ENCODE peak calls at places on chromosomes 4 and X, in nine cellular contexts. One of them, this sample, is unnamed.

GRCh38 chrX:7088968-7089615 is 58.4 kb upstream of the STS start:
- DNase-seq in A549: no peak
- DNase-seq in neural crest cell: no peak
- DNase-seq in central memory CD4-positive, alpha-beta T cell: peak
- DNase-seq in omental fat pad: no peak
- DNase-seq in GM12891: no peak
- DNase-seq in SIG-M5: no peak
- DNase-seq in COLO829: no peak
- DNase-seq in NCI-H2081: peak
- DNase-seq in this sample: peak

GRCh38 chr4:176902710-176903323 is 110.1 kb upstream of the VEGFC start:
- DNase-seq in omental fat pad: no peak
- DNase-seq in NCI-H2081: no peak
- DNase-seq in SIG-M5: no peak
- DNase-seq in A549: no peak
- DNase-seq in GM12891: no peak
- DNase-seq in COLO829: no peak
- DNase-seq in neural crest cell: no peak
- DNase-seq in central memory CD4-positive, alpha-beta T cell: no peak
- DNase-seq in this sample: no peak

GRCh38 chr4:185305979-185306442 is 89.7 kb downstream of the LRP2BP start:
- DNase-seq in SIG-M5: no peak
- DNase-seq in COLO829: peak
- DNase-seq in GM12891: no peak
- DNase-seq in NCI-H2081: peak
- DNase-seq in neural crest cell: no peak
- DNase-seq in central memory CD4-positive, alpha-beta T cell: no peak
- DNase-seq in A549: peak
- DNase-seq in omental fat pad: no peak
- DNase-seq in this sample: no peak

GRCh38 chrX:48509245-48509590 is 426 bp downstream of the PORCN start:
- DNase-seq in NCI-H2081: no peak
- DNase-seq in GM12891: no peak
- DNase-seq in central memory CD4-positive, alpha-beta T cell: no peak
- DNase-seq in neural crest cell: no peak
- DNase-seq in COLO829: no peak
- DNase-seq in A549: no peak
- DNase-seq in omental fat pad: no peak
- DNase-seq in SIG-M5: no peak
- DNase-seq in this sample: no peak

GRCh38 chrX:108020631-108021030 is 24.2 kb upstream of the VSIG1 start:
- DNase-seq in omental fat pad: no peak
- DNase-seq in central memory CD4-positive, alpha-beta T cell: peak
- DNase-seq in A549: peak
- DNase-seq in NCI-H2081: no peak
- DNase-seq in COLO829: peak
- DNase-seq in SIG-M5: no peak
- DNase-seq in GM12891: no peak
- DNase-seq in neural crest cell: no peak
- DNase-seq in this sample: no peak

GRCh38 chr4:184064877-184065276 is 152.8 kb downstream of the ENPP6 start:
- DNase-seq in SIG-M5: no peak
- DNase-seq in GM12891: no peak
- DNase-seq in A549: no peak
- DNase-seq in COLO829: no peak
- DNase-seq in central memory CD4-positive, alpha-beta T cell: no peak
- DNase-seq in NCI-H2081: no peak
- DNase-seq in neural crest cell: no peak
- DNase-seq in omental fat pad: no peak
- DNase-seq in this sample: no peak

GRCh38 chr4:23667659-23668058 is 222.2 kb downstream of the PPARGC1A start:
- DNase-seq in neural crest cell: no peak
- DNase-seq in A549: no peak
- DNase-seq in NCI-H2081: no peak
- DNase-seq in SIG-M5: no peak
- DNase-seq in omental fat pad: no peak
- DNase-seq in COLO829: no peak
- DNase-seq in central memory CD4-positive, alpha-beta T cell: no peak
- DNase-seq in GM12891: no peak
- DNase-seq in this sample: no peak

GRCh38 chr4:150950657-150951056 is 64.4 kb downstream of the LRBA start:
- DNase-seq in central memory CD4-positive, alpha-beta T cell: no peak
- DNase-seq in NCI-H2081: no peak
- DNase-seq in A549: peak
- DNase-seq in omental fat pad: no peak
- DNase-seq in neural crest cell: no peak
- DNase-seq in GM12891: no peak
- DNase-seq in COLO829: no peak
- DNase-seq in SIG-M5: no peak
- DNase-seq in this sample: no peak

GRCh38 chr4:7649741-7650531 is 215.2 kb upstream of the PSAPL1 start:
- DNase-seq in central memory CD4-positive, alpha-beta T cell: peak
- DNase-seq in COLO829: peak
- DNase-seq in omental fat pad: no peak
- DNase-seq in GM12891: peak
- DNase-seq in neural crest cell: no peak
- DNase-seq in SIG-M5: peak
- DNase-seq in NCI-H2081: no peak
- DNase-seq in A549: no peak
- DNase-seq in this sample: peak

GRCh38 chr4:142262956-142263355 is 583.1 kb downstream of the INPP4B start:
- DNase-seq in central memory CD4-positive, alpha-beta T cell: no peak
- DNase-seq in GM12891: no peak
- DNase-seq in A549: no peak
- DNase-seq in omental fat pad: no peak
- DNase-seq in neural crest cell: no peak
- DNase-seq in NCI-H2081: no peak
- DNase-seq in SIG-M5: no peak
- DNase-seq in COLO829: no peak
- DNase-seq in this sample: no peak

GRCh38 chrX:11066812-11067211 is 44.3 kb upstream of the HCCS start:
- DNase-seq in omental fat pad: no peak
- DNase-seq in COLO829: no peak
- DNase-seq in neural crest cell: no peak
- DNase-seq in NCI-H2081: no peak
- DNase-seq in GM12891: no peak
- DNase-seq in SIG-M5: no peak
- DNase-seq in A549: no peak
- DNase-seq in central memory CD4-positive, alpha-beta T cell: no peak
- DNase-seq in this sample: no peak

This sample was measured in effector CD4-positive, alpha-beta T cell.